ENCODE peak calls at places on chromosomes 1 and 21, in five cellular contexts. O is OCI-LY7, I is HCT116, P is PC-3, R is astrocyte. K is an unnamed sample. For H3K79me2, the result is how much of the 10 kb centered on the place peaks cover.

GRCh38 chr1:243890576-243890975 is 40.5 kb upstream of the AKT3 start:
- DNase-seq in R (peak), O (no peak), P (peak), I (no peak), K (no peak)

GRCh38 chr1:202575906-202576653 is 134.2 kb downstream of the SYT2 start:
- DNase-seq in P (peak), I (no peak), O (no peak), R (peak), K (no peak)

GRCh38 chr1:92701147-92701546 is 83.8 kb downstream of the EVI5 start:
- DNase-seq in R (peak), I (no peak), P (no peak), O (no peak), K (no peak)

GRCh38 chr1:179120736-179121135 is 38.9 kb downstream of the TOR3A start:
- DNase-seq in R (no peak), O (no peak), P (no peak), I (no peak), K (no peak)

GRCh38 chr1:32702599-32703478 is at the start of gene SYNC:
- DNase-seq in O (no peak), R (peak), P (peak), I (no peak), K (peak)

GRCh38 chr1:211386931-211387330 is 60.3 kb downstream of the TRAF5 start:
- DNase-seq in I (no peak), O (no peak), P (no peak), R (peak), K (no peak)

GRCh38 chr1:233094691-233095090 is 144.3 kb downstream of the NTPCR start:
- DNase-seq in I (no peak), P (no peak), O (no peak), R (peak), K (no peak)

GRCh38 chr1:53659436-53659835 is 79.5 kb downstream of the GLIS1 start:
- DNase-seq in O (no peak), P (no peak), R (no peak), I (no peak), K (no peak)

GRCh38 chr1:2163205-2163604 is 31.4 kb downstream of the FAAP20 start:
- DNase-seq in I (no peak), R (no peak), O (no peak), P (no peak), K (no peak)

GRCh38 chr1:245984390-245985155 is 522.5 kb downstream of the SMYD3 start:
- DNase-seq in I (no peak), P (no peak), R (no peak), O (no peak), K (no peak)

GRCh38 chr1:95554408-95554807 is 320.4 kb downstream of the RWDD3 start:
- DNase-seq in R (no peak), I (no peak), O (no peak), P (peak), K (no peak)

GRCh38 chr1:235644693-235645305 is 4.8 kb downstream of the GNG4 start:
- DNase-seq in R (no peak), I (no peak), P (no peak), O (no peak), K (no peak)

GRCh38 chr1:200316148-200316803 is 93.6 kb downstream of the ZNF281 start:
- DNase-seq in O (no peak), I (no peak), P (no peak), R (no peak), K (no peak)

GRCh38 chr1:180976958-180977357 is 45.7 kb downstream of the STX6 start:
- DNase-seq in I (no peak), O (no peak), P (no peak), R (no peak), K (no peak)

GRCh38 chr1:196312739-196313138 is 295.5 kb downstream of the KCNT2 start:
- DNase-seq in R (no peak), I (no peak), P (no peak), O (no peak), K (no peak)

GRCh38 chr21:38918629-38919346 is 113.1 kb downstream of the ETS2 start:
- DNase-seq in P (no peak), O (no peak), R (no peak), I (no peak), K (peak)

GRCh38 chr21:33025471-33026298 is at the start of gene OLIG2:
- DNase-seq in I (no peak), P (no peak), O (no peak), R (no peak), K (no peak)

GRCh38 chr1:223834660-223835263 is 11.0 kb downstream of the TP53BP2 start:
- DNase-seq in I (no peak), R (peak), O (no peak), P (peak), K (no peak)

GRCh38 chr21:26332873-26333272 is 162.3 kb upstream of the APP start:
- DNase-seq in R (no peak), P (peak), O (no peak), I (no peak), K (no peak)

GRCh38 chr1:8379513-8380186 is 61.7 kb downstream of the SLC45A1 start:
- DNase-seq in R (no peak), P (no peak), O (no peak), I (no peak), K (no peak)

GRCh38 chr1:11682287-11682771 is 1.4 kb upstream of the MAD2L2 start:
- DNase-seq in P (no peak), I (no peak), R (no peak), O (no peak), K (no peak)
- H3K4me3 ChIP-seq in P (no peak), I (no peak), R (no peak), O (peak), K (no peak)

DNA sequence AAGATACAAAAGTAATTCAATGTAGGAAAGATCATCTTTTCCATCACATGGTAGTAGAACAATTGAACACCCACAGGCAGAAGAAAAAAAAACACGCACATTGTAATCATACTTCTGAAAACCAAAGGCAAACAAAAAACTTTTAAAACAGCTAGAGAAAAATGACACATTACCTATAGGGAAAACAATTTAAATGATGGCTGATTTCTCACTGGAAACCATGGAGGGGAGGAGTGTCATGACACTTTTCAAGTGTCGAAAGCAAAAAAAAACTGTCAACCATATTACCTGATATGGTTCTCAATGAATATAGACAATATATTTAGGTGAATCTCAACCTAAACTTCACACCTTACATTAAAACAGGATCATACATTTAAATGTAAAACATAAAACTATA is 781 bp upstream of the SLAMF7 start:
- DNase-seq in P (no peak), I (no peak), O (no peak), R (no peak), K (no peak)
- H3K79me2 ChIP-seq in P (under half), I (under half), O (under half), R (under half), K (under half)

GRCh38 chr1:150268706-150269403 is at the start of gene APH1A:
- DNase-seq in P (peak), R (peak), O (peak), I (peak), K (peak)

GRCh38 chr1:150273310-150273709 is 720 bp downstream of the C1orf54 start:
- DNase-seq in R (peak), P (no peak), I (no peak), O (no peak), K (no peak)

GRCh38 chr1:150267896-150268295 is 920 bp downstream of the APH1A start:
- DNase-seq in I (no peak), R (no peak), O (no peak), P (no peak), K (no peak)

GRCh38 chr1:150268342-150268705 is 492 bp downstream of the APH1A start:
- DNase-seq in O (peak), I (no peak), P (peak), R (no peak), K (peak)

DNA sequence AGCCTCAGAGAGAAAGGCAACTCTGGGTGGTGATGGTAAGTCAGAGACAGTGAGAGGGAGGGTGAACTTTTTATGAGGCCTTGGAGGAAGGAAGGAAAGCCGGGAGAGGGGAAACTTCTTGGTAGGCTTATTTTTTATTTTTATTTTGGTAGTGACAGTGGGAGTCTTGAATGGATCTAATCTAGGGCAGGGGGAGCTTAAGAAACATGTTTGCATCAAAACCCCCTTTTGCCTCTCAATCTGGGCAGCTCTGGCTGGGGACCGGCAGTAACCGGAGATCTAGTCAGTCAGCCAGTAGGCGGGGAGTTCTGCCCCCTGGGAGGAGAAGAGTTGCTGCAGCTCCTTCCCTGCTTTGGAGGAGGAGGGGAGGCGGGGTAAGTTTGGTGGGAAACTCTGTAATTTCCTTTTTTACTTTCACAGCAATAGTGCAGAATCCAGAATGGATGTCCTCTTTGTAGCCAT is at the start of gene C1orf54:
- DNase-seq in I (no peak), O (no peak), R (peak), P (no peak), K (peak)
- H3K4me3 ChIP-seq in I (no peak), O (no peak), R (peak), P (no peak), K (no peak)

GRCh38 chr1:41607810-41608209 is 123.3 kb upstream of the EDN2 start:
- DNase-seq in P (no peak), R (no peak), I (no peak), O (no peak), K (no peak)

GRCh38 chr1:41608242-41608641 is 123.8 kb upstream of the EDN2 start:
- DNase-seq in P (no peak), I (no peak), R (peak), O (no peak), K (peak)

GRCh38 chr1:41611068-41611931 is 126.8 kb upstream of the EDN2 start:
- DNase-seq in I (no peak), O (no peak), P (no peak), R (no peak), K (no peak)

GRCh38 chr1:41610361-41610760 is 125.9 kb upstream of the EDN2 start:
- DNase-seq in O (no peak), R (no peak), P (no peak), I (no peak), K (no peak)

GRCh38 chr1:41609166-41609883 is 124.8 kb upstream of the EDN2 start:
- DNase-seq in P (no peak), O (no peak), R (no peak), I (no peak), K (no peak)
- H3K79me2 ChIP-seq in P (under half), O (under half), R (under half), I (under half), K (under half)

GRCh38 chr21:44283953-44284352 is 1.7 kb upstream of the AIRE start:
- DNase-seq in R (no peak), O (no peak), P (no peak), I (no peak), K (no peak)

GRCh38 chr21:44286716-44287632 is 1.3 kb downstream of the AIRE start:
- DNase-seq in O (no peak), P (no peak), R (no peak), I (no peak), K (no peak)

GRCh38 chr21:44285102-44285501 is 574 bp upstream of the AIRE start:
- DNase-seq in R (no peak), O (no peak), I (no peak), P (no peak), K (no peak)

GRCh38 chr21:44286086-44286715 is 525 bp downstream of the AIRE start:
- DNase-seq in R (no peak), I (no peak), P (no peak), O (no peak), K (no peak)

GRCh38 chr21:44285547-44285992 is at the start of gene AIRE:
- DNase-seq in O (no peak), R (no peak), I (no peak), P (no peak), K (peak)
- H3K4me3 ChIP-seq in O (no peak), R (no peak), I (no peak), P (no peak), K (no peak)

GRCh38 chr1:230108580-230108979 is 41.5 kb downstream of the GALNT2 start:
- DNase-seq in R (no peak), P (peak), I (no peak), O (no peak), K (no peak)
- H3K79me2 ChIP-seq in R (half or more), P (half or more), I (under half), O (under half), K (half or more)

K was measured in hepatocyte.